ENCODE peak calls at places on chromosomes 7 and 10, in nine cellular contexts. W is K562, N is stomach, B is SK-N-SH, Y is suprapubic skin, L is sigmoid colon, O is GM12878, J is H1, E is upper lobe of left lung. I is an unnamed sample.
A peak's percentile ranks its signal among the peaks of the same experiment; 100 is the strongest.

GRCh38 chr7:16881809-16882208 is at the start of gene AGR3:
- DNase-seq in W (no peak), N (peak; percentile 35), B (no peak), Y (no peak), L (no peak), O (no peak), J (no peak), E (no peak), I (no peak)

GRCh38 chr7:52944916-52945315 is 90.5 kb upstream of the POM121L12 start:
- DNase-seq in W (no peak), N (no peak), B (no peak), Y (no peak), L (no peak), O (no peak), J (no peak), E (no peak), I (no peak)

GRCh38 chr7:39880556-39880955 is 69.5 kb upstream of the CDK13 start:
- DNase-seq in W (no peak), N (no peak), B (no peak), Y (no peak), L (no peak), O (no peak), J (no peak), E (no peak), I (no peak)

GRCh38 chr7:43484678-43485355 is 98.1 kb upstream of the STK17A start:
- DNase-seq in W (no peak), N (no peak), B (no peak), Y (no peak), L (no peak), O (no peak), J (no peak), E (no peak), I (no peak)

GRCh38 chr7:158649279-158649678 is 55.3 kb downstream of the NCAPG2 start:
- DNase-seq in W (peak; percentile 60), N (no peak), B (peak; percentile 70), Y (no peak), L (no peak), O (no peak), J (no peak), E (no peak), I (no peak)

GRCh38 chr7:83060218-83060617 is 102.5 kb downstream of the PCLO start:
- DNase-seq in W (no peak), N (no peak), B (peak; percentile 9), Y (no peak), L (no peak), O (no peak), J (no peak), E (no peak), I (no peak)

GRCh38 chr10:77925795-77926565 is 575 bp downstream of the DLG5 start:
- DNase-seq in W (no peak), N (peak; percentile 67), B (peak; percentile 67), Y (peak; percentile 85), L (peak; percentile 86), O (no peak), J (peak; percentile 84), E (peak; percentile 90), I (peak; percentile 65)

GRCh38 chr10:133258818-133259602 is 17.7 kb downstream of the ADAM8 start:
- DNase-seq in W (no peak), N (peak; percentile 77), B (no peak), Y (peak; percentile 93), L (peak; percentile 90), O (no peak), J (no peak), E (peak; percentile 84), I (peak; percentile 70)

GRCh38 chr10:59801171-59801570 is 47.9 kb upstream of the MRLN start:
- DNase-seq in W (no peak), N (no peak), B (no peak), Y (no peak), L (no peak), O (no peak), J (no peak), E (no peak), I (no peak)

GRCh38 chr7:1193593-1194424 is 33.8 kb upstream of the ZFAND2A start:
- DNase-seq in W (no peak), N (peak; percentile 65), B (peak; percentile 90), Y (no peak), L (no peak), O (no peak), J (peak; percentile 78), E (peak; percentile 83), I (peak; percentile 41)

GRCh38 chr7:95470452-95470851 is 15.3 kb upstream of the ASB4 start:
- DNase-seq in W (no peak), N (no peak), B (no peak), Y (no peak), L (no peak), O (no peak), J (no peak), E (no peak), I (peak; percentile 10)

GRCh38 chr10:34715511-34716187 is 99.4 kb downstream of the PARD3 start:
- DNase-seq in W (no peak), N (no peak), B (no peak), Y (no peak), L (no peak), O (no peak), J (no peak), E (no peak), I (no peak)
- TF ChIP-seq POLR2AphosphoS5 in W (no peak), N (no peak), B (no peak), Y (no peak), L (no peak), O (no peak), J (no peak), E (no peak), I (no peak)

GRCh38 chr7:143247372-143247771 is 15.9 kb upstream of the GSTK1 start:
- DNase-seq in W (no peak), N (no peak), B (no peak), Y (no peak), L (no peak), O (no peak), J (no peak), E (no peak), I (no peak)

GRCh38 chr7:143248781-143249354 is 14.4 kb upstream of the GSTK1 start:
- DNase-seq in W (no peak), N (no peak), B (no peak), Y (no peak), L (no peak), O (no peak), J (no peak), E (no peak), I (peak; percentile 32)

GRCh38 chr7:143243011-143243410 is 20.2 kb upstream of the GSTK1 start:
- DNase-seq in W (no peak), N (no peak), B (no peak), Y (no peak), L (no peak), O (no peak), J (no peak), E (no peak), I (no peak)

GRCh38 chr7:143244321-143244720 is 18.9 kb upstream of the GSTK1 start:
- DNase-seq in W (no peak), N (no peak), B (no peak), Y (no peak), L (no peak), O (no peak), J (no peak), E (no peak), I (no peak)

DNA sequence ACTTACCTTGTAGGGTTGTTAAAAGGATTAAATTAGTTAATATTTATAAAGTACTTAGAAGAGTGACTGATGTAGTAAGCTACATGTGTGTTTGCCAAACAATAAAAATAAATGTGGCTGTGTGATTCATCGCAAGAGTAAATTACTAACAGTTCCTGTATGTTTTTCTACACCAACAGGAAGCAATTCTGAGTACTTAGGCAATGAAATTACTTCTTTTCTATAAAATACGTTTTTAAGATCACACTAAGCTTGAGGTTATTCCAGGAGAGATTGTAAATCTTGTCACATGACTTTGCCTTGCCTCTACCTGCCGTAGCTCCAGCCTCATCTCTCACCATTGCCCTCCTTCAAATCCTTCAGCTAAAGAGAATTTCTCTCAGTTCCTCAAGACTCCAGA is 18.1 kb upstream of the GSTK1 start:
- DNase-seq in W (no peak), N (no peak), B (no peak), Y (no peak), L (no peak), O (no peak), J (no peak), E (no peak), I (no peak)
- TF ChIP-seq EP300 in W (no peak), N (no peak), B (no peak), Y (no peak), L (no peak), O (no peak), J (no peak), E (no peak), I (no peak)

GRCh38 chr7:57651006-57651405 is 201.0 kb downstream of the ZNF716 start:
- DNase-seq in W (no peak), N (no peak), B (peak; percentile 78), Y (no peak), L (no peak), O (no peak), J (no peak), E (peak; percentile 64), I (no peak)

GRCh38 chr7:57646901-57647246 is 196.9 kb downstream of the ZNF716 start:
- DNase-seq in W (no peak), N (no peak), B (peak; percentile 67), Y (no peak), L (no peak), O (no peak), J (no peak), E (peak; percentile 54), I (no peak)

GRCh38 chr7:57641521-57642067 is 191.6 kb downstream of the ZNF716 start:
- DNase-seq in W (no peak), N (no peak), B (no peak), Y (no peak), L (no peak), O (no peak), J (no peak), E (no peak), I (no peak)

GRCh38 chr7:57642730-57643129 is 192.8 kb downstream of the ZNF716 start:
- DNase-seq in W (no peak), N (no peak), B (no peak), Y (no peak), L (no peak), O (no peak), J (no peak), E (no peak), I (no peak)

DNA sequence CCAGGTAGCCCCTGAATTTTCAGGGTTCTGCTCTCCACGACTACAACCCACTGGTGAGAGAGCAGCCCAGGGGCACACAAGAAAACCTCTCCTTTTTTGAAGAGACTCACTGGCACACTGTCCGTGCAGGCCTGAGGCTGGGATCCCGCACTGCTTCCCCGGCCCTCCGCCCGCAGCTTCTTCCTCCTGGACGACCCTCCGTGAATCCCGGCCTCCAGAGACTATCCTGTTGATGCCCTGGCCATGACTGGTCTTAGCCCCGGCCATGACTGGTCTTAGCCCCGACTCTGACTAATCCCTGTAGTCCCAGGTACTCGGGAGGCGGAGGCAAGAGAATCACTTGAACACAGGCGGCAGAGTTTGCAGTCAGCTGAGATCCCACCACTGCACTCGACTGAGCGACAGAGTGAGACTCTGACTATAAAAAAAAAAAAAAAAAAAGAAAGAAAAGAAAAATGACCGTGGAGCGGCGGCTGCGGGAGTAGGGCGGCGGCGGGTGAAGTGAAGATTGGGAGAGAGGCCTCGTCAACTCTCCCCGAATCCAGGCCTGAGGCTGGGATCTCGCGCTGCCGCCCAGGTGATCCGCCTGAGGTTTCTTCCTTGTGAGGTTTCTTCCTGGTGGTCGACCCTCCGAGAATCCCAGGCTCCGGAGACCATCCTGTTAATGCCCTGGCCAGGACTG is 196.4 kb downstream of the ZNF716 start:
- DNase-seq in W (no peak), N (no peak), B (no peak), Y (no peak), L (no peak), O (no peak), J (no peak), E (peak; percentile 45), I (no peak)
- H3K9me3 ChIP-seq in W (no peaks in the 10 kb centered on the region), N (peaks cover 17% of the 10 kb centered on the region), B (no peaks in the 10 kb centered on the region), Y (peaks cover 3% of the 10 kb centered on the region), L (no peaks in the 10 kb centered on the region), O (no peaks in the 10 kb centered on the region), J (peaks cover 55% of the 10 kb centered on the region), E (no peaks in the 10 kb centered on the region), I (peaks cover 4% of the 10 kb centered on the region)

GRCh38 chr10:75043256-75044121 is 68.0 kb upstream of the SAMD8 start:
- DNase-seq in W (peak; percentile 90), N (no peak), B (peak; percentile 60), Y (no peak), L (peak; percentile 57), O (no peak), J (no peak), E (peak; percentile 86), I (no peak)
- TF ChIP-seq POLR2AphosphoS5 in W (no peak), N (no peak), B (no peak), Y (no peak), L (no peak), O (no peak), J (no peak), E (no peak), I (no peak)

I was measured in transverse colon.